ENCODE peak calls at places on chromosome 14, in eight cellular contexts. Y is fibroblast of lung, B is fibroblast of the aortic adventitia, U is right atrium auricular region, W is mucosa of descending colon, L is choroid plexus epithelial cell, F is ovary, O is foreskin fibroblast. C is an unnamed sample.

GRCh38 chr14:23436327-23437141 is 1.1 kb upstream of the MYH7 start:
- DNase-seq in Y (no peak), B (no peak), U (peak; percentile 58), W (no peak), L (no peak), F (no peak), O (no peak), C (no peak)

GRCh38 chr14:23483216-23483854 is 13.8 kb downstream of the NGDN start:
- DNase-seq in Y (peak; percentile 6), B (no peak), U (no peak), W (no peak), L (peak; percentile 55), F (no peak), O (no peak), C (peak; percentile 2)

GRCh38 chr14:59038746-59039145 is 149.7 kb upstream of the DAAM1 start:
- DNase-seq in Y (no peak), B (no peak), U (no peak), W (no peak), L (no peak), F (no peak), O (no peak), C (no peak)

GRCh38 chr14:102192840-102193502 is 53.3 kb downstream of the WDR20 start:
- DNase-seq in Y (no peak), B (no peak), U (no peak), W (no peak), L (no peak), F (no peak), O (no peak), C (no peak)

GRCh38 chr14:105340821-105341408 is 26.4 kb downstream of the PACS2 start:
- DNase-seq in Y (peak; percentile 45), B (peak; percentile 46), U (no peak), W (no peak), L (no peak), F (no peak), O (no peak), C (no peak)

GRCh38 chr14:33634631-33635030 is 316.2 kb downstream of the EGLN3 start:
- DNase-seq in Y (peak; percentile 83), B (no peak), U (no peak), W (no peak), L (peak; percentile 31), F (no peak), O (peak; percentile 1), C (no peak)

GRCh38 chr14:58824106-58824505 is 186.3 kb downstream of the DACT1 start:
- DNase-seq in Y (peak; percentile 28), B (no peak), U (no peak), W (no peak), L (no peak), F (no peak), O (peak; percentile 20), C (no peak)

GRCh38 chr14:75411194-75411552 is 16.6 kb upstream of the JDP2 start:
- DNase-seq in Y (no peak), B (no peak), U (no peak), W (no peak), L (no peak), F (no peak), O (no peak), C (no peak)

GRCh38 chr14:78367355-78367754 is 197.2 kb downstream of the NRXN3 start:
- DNase-seq in Y (no peak), B (no peak), U (no peak), W (no peak), L (no peak), F (no peak), O (no peak), C (no peak)

GRCh38 chr14:59391388-59391787 is 73.8 kb downstream of the GPR135 start:
- DNase-seq in Y (no peak), B (no peak), U (no peak), W (no peak), L (no peak), F (no peak), O (no peak), C (no peak)

GRCh38 chr14:105858676-105859025 is 332.3 kb downstream of the TMEM121 start:
- DNase-seq in Y (no peak), B (no peak), U (no peak), W (peak; percentile 20), L (no peak), F (peak; percentile 1), O (no peak), C (no peak)

DNA sequence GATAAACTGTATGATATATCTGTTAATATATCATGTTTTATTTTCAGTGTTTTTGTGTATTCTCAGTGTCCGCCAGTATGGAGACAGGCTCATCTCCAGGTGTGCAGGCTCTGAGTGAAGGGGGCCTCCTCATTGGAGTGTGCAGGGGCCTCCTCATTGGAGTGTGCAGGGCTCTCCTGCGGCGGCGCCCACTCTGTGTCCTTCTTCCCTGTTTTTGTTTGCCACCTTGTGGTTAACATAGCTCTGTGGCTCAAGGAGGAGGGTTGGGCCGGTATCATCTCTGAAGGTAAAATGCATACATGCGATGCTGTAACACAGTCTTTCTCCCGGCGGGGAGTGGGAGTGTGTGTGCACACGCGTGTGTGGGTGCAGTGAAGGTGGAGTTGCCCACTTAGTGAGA is 429.5 kb downstream of the ZFP36L1 start:
- DNase-seq in Y (no peak), B (no peak), U (no peak), W (no peak), L (peak; percentile 25), F (no peak), O (no peak), C (no peak)
- TF ChIP-seq CTCF in Y (no peak), B (no peak), U (no peak), W (no peak), L (peak; percentile 32), F (no peak), O (no peak), C (no peak)

GRCh38 chr14:20656274-20656673 is 14.8 kb upstream of the OR6S1 start:
- DNase-seq in Y (no peak), B (no peak), U (peak; percentile 18), W (no peak), L (no peak), F (no peak), O (no peak), C (no peak)

GRCh38 chr14:20659813-20660395 is 18.4 kb upstream of the OR6S1 start:
- DNase-seq in Y (no peak), B (no peak), U (peak; percentile 40), W (no peak), L (no peak), F (no peak), O (no peak), C (no peak)

GRCh38 chr14:20658246-20658645 is 16.8 kb upstream of the OR6S1 start:
- DNase-seq in Y (no peak), B (no peak), U (peak; percentile 13), W (no peak), L (no peak), F (no peak), O (no peak), C (no peak)

GRCh38 chr14:20655851-20656250 is 14.4 kb upstream of the OR6S1 start:
- DNase-seq in Y (no peak), B (no peak), U (peak; percentile 30), W (no peak), L (no peak), F (no peak), O (no peak), C (no peak)

DNA sequence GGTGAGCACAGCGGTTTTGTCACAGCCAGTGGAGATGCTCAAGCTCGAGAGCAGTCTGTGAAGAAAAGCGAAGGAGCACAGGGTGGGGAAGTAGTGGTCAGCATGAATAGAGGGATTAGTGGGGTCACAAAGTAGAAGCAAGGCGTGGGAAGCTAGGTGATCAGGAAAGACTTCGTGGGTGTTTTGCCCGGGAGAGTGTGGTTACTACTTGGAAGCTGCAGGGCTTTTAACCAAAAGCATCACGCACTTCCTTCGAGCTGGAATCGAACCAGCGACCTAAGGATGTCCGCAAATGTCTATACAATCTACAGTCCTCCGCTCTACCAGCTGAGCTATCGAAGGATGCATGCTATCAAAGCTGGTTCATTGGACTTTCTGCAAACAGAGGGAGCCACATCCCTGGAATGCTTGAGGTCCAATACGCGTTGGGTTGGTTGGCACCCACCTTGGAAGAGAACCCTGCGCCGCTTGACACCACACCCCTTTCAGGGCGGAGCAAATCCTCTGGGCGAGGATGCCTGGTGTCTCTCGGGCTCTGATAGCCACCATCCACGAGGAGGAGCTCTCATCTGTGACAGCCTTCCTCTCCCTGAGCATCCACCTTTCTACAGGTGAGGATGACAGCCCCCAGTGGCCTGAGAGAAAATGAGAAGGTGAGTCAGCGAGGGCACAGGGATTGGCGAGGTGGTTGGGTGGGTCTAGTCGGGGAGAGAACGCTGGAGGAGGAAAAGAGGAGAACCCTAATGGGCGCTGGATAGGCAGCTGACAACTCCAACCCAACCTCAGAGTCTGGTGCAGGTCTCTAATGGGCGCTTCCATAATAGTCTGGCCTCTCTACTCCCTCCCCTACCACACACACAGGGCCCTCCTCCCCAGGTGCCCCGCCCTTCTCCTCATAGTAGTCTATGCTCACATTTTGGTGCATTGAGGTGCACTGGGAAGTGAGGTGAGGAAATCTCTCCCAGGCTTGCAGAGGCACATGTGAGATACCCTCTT is 16.0 kb upstream of the OR6S1 start:
- DNase-seq in Y (no peak), B (no peak), U (peak; percentile 11), W (no peak), L (peak; percentile 7), F (no peak), O (no peak), C (peak; percentile 17)
- TF ChIP-seq CTCF in Y (no peak), B (no peak), U (no peak), W (no peak), L (peak; percentile 31), F (no peak), O (no peak), C (peak; percentile 10)

GRCh38 chr14:69285661-69286255 is 25.8 kb downstream of the GALNT16 start:
- DNase-seq in Y (no peak), B (no peak), U (peak; percentile 23), W (no peak), L (no peak), F (no peak), O (no peak), C (no peak)

GRCh38 chr14:69287096-69287991 is 27.4 kb downstream of the GALNT16 start:
- DNase-seq in Y (peak; percentile 29), B (no peak), U (peak; percentile 60), W (no peak), L (peak; percentile 49), F (no peak), O (no peak), C (no peak)

GRCh38 chr14:69288956-69289705 is 29.2 kb downstream of the GALNT16 start:
- DNase-seq in Y (peak; percentile 14), B (no peak), U (peak; percentile 46), W (no peak), L (no peak), F (no peak), O (no peak), C (no peak)

GRCh38 chr14:69289811-69290520 is 30.0 kb downstream of the GALNT16 start:
- DNase-seq in Y (no peak), B (no peak), U (peak; percentile 36), W (no peak), L (no peak), F (no peak), O (no peak), C (no peak)

GRCh38 chr14:69288001-69288771 is 28.2 kb downstream of the GALNT16 start:
- DNase-seq in Y (peak; percentile 75), B (peak; percentile 84), U (peak; percentile 67), W (no peak), L (peak; percentile 80), F (peak; percentile 53), O (no peak), C (peak; percentile 33)
- TF ChIP-seq CTCF in Y (peak; percentile 44), B (peak; percentile 63), U (no peak), W (no peak), L (peak; percentile 70), F (no peak), O (peak; percentile 31), C (peak; percentile 20)

GRCh38 chr14:64158608-64159007 is 135.6 kb downstream of the ESR2 start:
- DNase-seq in Y (no peak), B (no peak), U (no peak), W (no peak), L (no peak), F (no peak), O (no peak), C (no peak)

GRCh38 chr14:64159588-64159987 is 134.6 kb downstream of the ESR2 start:
- DNase-seq in Y (no peak), B (no peak), U (no peak), W (no peak), L (no peak), F (no peak), O (no peak), C (no peak)
- TF ChIP-seq CTCF in Y (no peak), B (no peak), U (no peak), W (no peak), L (peak; percentile 21), F (no peak), O (no peak), C (no peak)

C was measured in MCF 10A.